ENCODE peak calls at places on chromosomes 3 and 15, in four cellular contexts. T, D, A and Y are unnamed samples.

GRCh38 chr3:128491900-128492352 is 1.1 kb downstream of the GATA2 start:
- DNase-seq in T (no peak), D (no peak), A (no peak), Y (no peak)

GRCh38 chr3:14816359-14816758 is 2.4 kb upstream of the FGD5 start:
- DNase-seq in T (no peak), D (no peak), A (no peak), Y (no peak)

GRCh38 chr3:25783661-25784512 is 644 bp upstream of the NGLY1 start:
- DNase-seq in T (no peak), D (no peak), A (no peak), Y (peak)

GRCh38 chr15:88695046-88695445 is 56.2 kb downstream of the ISG20 start:
- DNase-seq in T (no peak), D (no peak), A (no peak), Y (no peak)

GRCh38 chr3:133383175-133383574 is 16.7 kb upstream of the BFSP2 start:
- DNase-seq in T (no peak), D (no peak), A (no peak), Y (no peak)

GRCh38 chr15:53535886-53536285 is 223.6 kb downstream of the WDR72 start:
- DNase-seq in T (no peak), D (no peak), A (no peak), Y (no peak)

GRCh38 chr3:138547342-138547975 is 46.6 kb downstream of the CEP70 start:
- DNase-seq in T (no peak), D (no peak), A (no peak), Y (no peak)

GRCh38 chr3:173396191-173397041 is 1.1 kb upstream of the NLGN1 start:
- DNase-seq in T (no peak), D (no peak), A (no peak), Y (no peak)

GRCh38 chr15:85730001-85730820 is 64.5 kb downstream of the KLHL25 start:
- DNase-seq in T (no peak), D (peak), A (no peak), Y (peak)

DNA sequence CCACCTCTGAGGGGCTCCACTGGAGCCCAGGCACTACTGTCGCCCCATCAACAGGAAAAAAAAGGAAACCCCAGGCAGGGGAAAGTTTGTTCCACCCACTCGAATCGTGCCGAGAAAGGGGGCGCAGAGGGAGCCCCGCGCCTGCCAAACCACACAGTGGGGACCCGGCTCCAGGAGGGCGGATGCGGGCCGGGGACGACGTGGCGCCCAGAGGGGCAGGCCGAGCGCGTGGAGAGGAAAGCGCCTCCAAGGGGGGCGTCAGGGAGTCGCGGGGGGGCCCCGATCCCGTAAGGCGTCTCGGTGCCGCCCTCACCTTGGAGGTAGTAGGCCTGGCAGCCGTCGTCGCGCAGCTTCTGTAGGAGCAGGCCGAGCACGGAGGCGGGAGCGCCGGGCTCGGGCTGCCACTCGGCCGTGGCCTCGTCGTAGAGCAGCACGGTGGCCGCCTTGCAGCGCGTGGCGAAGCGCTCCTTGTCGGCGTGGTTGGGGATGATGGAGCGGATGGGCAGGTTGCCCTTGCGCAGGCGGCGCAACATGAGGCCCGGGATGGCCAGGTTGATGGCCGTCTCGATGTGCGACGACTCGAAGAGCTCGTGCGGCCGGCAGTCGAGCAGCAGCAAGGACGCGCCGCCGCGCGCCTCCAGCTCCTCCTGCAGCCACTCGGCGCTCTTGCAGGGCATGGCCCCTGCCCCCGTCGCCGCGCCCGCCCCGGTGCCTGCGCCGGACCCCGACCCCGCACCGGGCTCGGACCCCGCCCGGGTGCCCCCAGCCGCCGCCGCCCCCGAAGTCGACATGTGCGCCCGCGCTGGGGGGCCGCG is 627 bp downstream of the DUSP7 start:
- DNase-seq in T (no peak), D (peak), A (no peak), Y (peak)
- TF ChIP-seq CBX5 in T (no peak), D (no peak), A (no peak), Y (peak)

GRCh38 chr3:72529084-72529483 is 319.2 kb downstream of the SHQ1 start:
- DNase-seq in T (no peak), D (no peak), A (no peak), Y (peak)

GRCh38 chr3:72517804-72518442 is 330.3 kb downstream of the SHQ1 start:
- DNase-seq in T (no peak), D (no peak), A (no peak), Y (no peak)

GRCh38 chr3:72520205-72520604 is 328.0 kb downstream of the SHQ1 start:
- DNase-seq in T (no peak), D (no peak), A (no peak), Y (no peak)

GRCh38 chr3:72520690-72521308 is 327.4 kb downstream of the SHQ1 start:
- DNase-seq in T (no peak), D (no peak), A (no peak), Y (peak)

GRCh38 chr3:72523409-72524172 is 324.7 kb downstream of the SHQ1 start:
- DNase-seq in T (no peak), D (peak), A (peak), Y (no peak)
- TF ChIP-seq CREB1 in T (no peak), D (no peak), A (peak), Y (no peak)

DNA sequence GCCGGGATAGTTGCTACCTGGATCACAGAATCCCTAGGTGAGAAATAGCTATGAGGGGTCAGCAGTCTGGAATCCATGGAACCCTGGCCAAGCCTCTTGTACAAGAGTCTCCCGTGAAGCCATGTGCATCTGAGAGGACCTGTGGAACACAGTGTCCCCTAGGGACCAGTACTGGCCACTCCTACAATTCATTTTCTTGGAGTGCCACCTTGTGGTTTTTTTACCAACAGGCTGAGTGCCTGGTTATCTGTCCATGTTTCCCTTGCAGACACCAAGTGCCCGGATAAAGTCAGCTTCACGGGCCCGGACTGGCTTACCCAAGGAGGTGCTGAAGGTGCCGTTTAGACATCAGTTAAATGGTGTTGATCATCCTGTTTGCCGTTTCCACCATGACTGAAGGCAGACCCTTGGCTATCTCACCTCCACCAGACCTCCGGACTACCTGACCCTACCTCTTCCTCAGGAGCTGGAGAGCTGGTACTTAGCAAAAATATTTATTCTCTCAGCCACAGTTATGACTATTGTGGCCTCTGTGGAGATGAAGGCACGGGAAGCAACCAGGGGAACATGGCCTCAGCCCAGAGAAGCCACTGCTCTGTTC is 93.9 kb downstream of the RBPMS2 start:
- DNase-seq in T (peak), D (peak), A (no peak), Y (peak)
- TF ChIP-seq CBX5 in T (no peak), D (no peak), A (no peak), Y (no peak)

GRCh38 chr15:41546846-41547786 is 3.1 kb upstream of the RPAP1 start:
- DNase-seq in T (no peak), D (peak), A (no peak), Y (no peak)
- TF ChIP-seq CREB1 in T (no peak), D (no peak), A (no peak), Y (no peak)